ENCODE peak calls at places on chromosomes 11 and 22, in nine cellular contexts. One of them, this sample, is unnamed.
A peak's percentile ranks its signal among the peaks of the same experiment; 100 is the strongest.

GRCh38 chr11:60838132-60838531 is 3.8 kb upstream of the CCDC86 start:
- DNase-seq in HCT116: peak; percentile 10
- DNase-seq in GM23338: peak; percentile 76
- DNase-seq in A549: no peak
- DNase-seq in Panc1: no peak
- DNase-seq in K562: peak; percentile 70
- DNase-seq in HepG2: peak; percentile 28
- DNase-seq in SK-N-SH: no peak
- DNase-seq in GM12878: no peak
- DNase-seq in this sample: no peak

GRCh38 chr11:60905551-60906113 is 753 bp downstream of the PRPF19 start:
- DNase-seq in GM23338: peak; percentile 11
- DNase-seq in SK-N-SH: peak; percentile 60
- DNase-seq in K562: peak; percentile 58
- DNase-seq in HCT116: no peak
- DNase-seq in A549: no peak
- DNase-seq in GM12878: no peak
- DNase-seq in Panc1: no peak
- DNase-seq in HepG2: peak; percentile 36
- DNase-seq in this sample: no peak

GRCh38 chr22:39257522-39258475 is 13.0 kb upstream of the PDGFB start:
- DNase-seq in GM12878: no peak
- DNase-seq in Panc1: no peak
- DNase-seq in K562: no peak
- DNase-seq in SK-N-SH: no peak
- DNase-seq in A549: no peak
- DNase-seq in HCT116: no peak
- DNase-seq in HepG2: no peak
- DNase-seq in GM23338: no peak
- DNase-seq in this sample: no peak

GRCh38 chr11:63592975-63593395 is 21.2 kb downstream of the PLAAT3 start:
- DNase-seq in HCT116: no peak
- DNase-seq in K562: peak; percentile 37
- DNase-seq in HepG2: no peak
- DNase-seq in GM23338: peak; percentile 60
- DNase-seq in Panc1: no peak
- DNase-seq in A549: peak; percentile 45
- DNase-seq in GM12878: no peak
- DNase-seq in SK-N-SH: peak; percentile 36
- DNase-seq in this sample: no peak

GRCh38 chr11:79208126-79208525 is 232.7 kb downstream of the TENM4 start:
- DNase-seq in Panc1: no peak
- DNase-seq in SK-N-SH: no peak
- DNase-seq in GM12878: peak; percentile 4
- DNase-seq in A549: no peak
- DNase-seq in HepG2: no peak
- DNase-seq in K562: no peak
- DNase-seq in GM23338: no peak
- DNase-seq in HCT116: no peak
- DNase-seq in this sample: no peak

GRCh38 chr11:107683807-107684206 is 28.0 kb downstream of the SLN start:
- DNase-seq in SK-N-SH: peak; percentile 24
- DNase-seq in A549: peak; percentile 25
- DNase-seq in HCT116: peak; percentile 56
- DNase-seq in Panc1: no peak
- DNase-seq in HepG2: no peak
- DNase-seq in GM23338: peak; percentile 88
- DNase-seq in K562: peak; percentile 14
- DNase-seq in GM12878: no peak
- DNase-seq in this sample: peak; percentile 26

GRCh38 chr22:23908561-23909205 is 14.5 kb downstream of the MIF start:
- DNase-seq in SK-N-SH: no peak
- DNase-seq in HCT116: no peak
- DNase-seq in HepG2: no peak
- DNase-seq in GM12878: no peak
- DNase-seq in A549: no peak
- DNase-seq in Panc1: no peak
- DNase-seq in GM23338: no peak
- DNase-seq in K562: no peak
- DNase-seq in this sample: no peak

GRCh38 chr22:45533731-45534130 is 31.0 kb downstream of the FBLN1 start:
- DNase-seq in Panc1: no peak
- DNase-seq in HCT116: no peak
- DNase-seq in SK-N-SH: no peak
- DNase-seq in HepG2: no peak
- DNase-seq in K562: no peak
- DNase-seq in A549: no peak
- DNase-seq in GM23338: no peak
- DNase-seq in GM12878: no peak
- DNase-seq in this sample: no peak

GRCh38 chr11:107563702-107564101 is 1.8 kb downstream of the ALKBH8 start:
- DNase-seq in GM12878: no peak
- DNase-seq in HCT116: peak; percentile 72
- DNase-seq in Panc1: peak; percentile 67
- DNase-seq in HepG2: peak; percentile 29
- DNase-seq in A549: peak; percentile 26
- DNase-seq in K562: peak; percentile 72
- DNase-seq in SK-N-SH: peak; percentile 42
- DNase-seq in GM23338: peak; percentile 52
- DNase-seq in this sample: peak; percentile 47

GRCh38 chr22:19086944-19087343 is 35.3 kb downstream of the DGCR2 start:
- DNase-seq in Panc1: no peak
- DNase-seq in HepG2: no peak
- DNase-seq in A549: no peak
- DNase-seq in GM12878: no peak
- DNase-seq in HCT116: no peak
- DNase-seq in SK-N-SH: no peak
- DNase-seq in K562: peak; percentile 41
- DNase-seq in GM23338: no peak
- DNase-seq in this sample: no peak

GRCh38 chr11:95132956-95133355 is 43.3 kb downstream of the ENDOD1 start:
- DNase-seq in GM23338: no peak
- DNase-seq in K562: no peak
- DNase-seq in GM12878: no peak
- DNase-seq in SK-N-SH: no peak
- DNase-seq in HepG2: no peak
- DNase-seq in Panc1: no peak
- DNase-seq in HCT116: no peak
- DNase-seq in A549: no peak
- DNase-seq in this sample: peak; percentile 54

GRCh38 chr22:50175921-50176849 is 5.7 kb downstream of the PANX2 start:
- DNase-seq in HCT116: no peak
- DNase-seq in SK-N-SH: no peak
- DNase-seq in K562: no peak
- DNase-seq in GM12878: no peak
- DNase-seq in HepG2: no peak
- DNase-seq in A549: no peak
- DNase-seq in GM23338: no peak
- DNase-seq in Panc1: no peak
- DNase-seq in this sample: no peak

GRCh38 chr11:46333129-46333947 is 13.9 kb upstream of the DGKZ start:
- DNase-seq in GM12878: no peak
- DNase-seq in A549: no peak
- DNase-seq in K562: no peak
- DNase-seq in Panc1: no peak
- DNase-seq in HepG2: no peak
- DNase-seq in HCT116: no peak
- DNase-seq in SK-N-SH: peak; percentile 77
- DNase-seq in GM23338: peak; percentile 73
- DNase-seq in this sample: no peak

GRCh38 chr22:48960576-48960975 is 867.1 kb downstream of the BRD1 start:
- DNase-seq in HepG2: no peak
- DNase-seq in GM12878: no peak
- DNase-seq in SK-N-SH: no peak
- DNase-seq in HCT116: no peak
- DNase-seq in GM23338: no peak
- DNase-seq in A549: no peak
- DNase-seq in Panc1: no peak
- DNase-seq in K562: no peak
- DNase-seq in this sample: no peak

GRCh38 chr11:74671520-74672196 is 59.6 kb downstream of the CHRDL2 start:
- DNase-seq in SK-N-SH: no peak
- DNase-seq in GM23338: no peak
- DNase-seq in HCT116: no peak
- DNase-seq in GM12878: no peak
- DNase-seq in A549: no peak
- DNase-seq in Panc1: no peak
- DNase-seq in K562: no peak
- DNase-seq in HepG2: no peak
- DNase-seq in this sample: no peak

GRCh38 chr22:28909375-28909774 is 26.0 kb downstream of the ZNRF3 start:
- DNase-seq in K562: peak; percentile 49
- DNase-seq in SK-N-SH: no peak
- DNase-seq in Panc1: no peak
- DNase-seq in HCT116: no peak
- DNase-seq in A549: no peak
- DNase-seq in GM23338: no peak
- DNase-seq in HepG2: no peak
- DNase-seq in GM12878: peak; percentile 57
- DNase-seq in this sample: no peak

GRCh38 chr11:45897556-45897955 is 9.5 kb downstream of the FREY1 start:
- DNase-seq in A549: no peak
- DNase-seq in Panc1: no peak
- DNase-seq in SK-N-SH: peak; percentile 33
- DNase-seq in HCT116: no peak
- DNase-seq in GM12878: no peak
- DNase-seq in GM23338: no peak
- DNase-seq in HepG2: no peak
- DNase-seq in K562: no peak
- DNase-seq in this sample: no peak

GRCh38 chr11:128695539-128696221 is 1.8 kb downstream of the FLI1 start:
- DNase-seq in SK-N-SH: no peak
- DNase-seq in Panc1: no peak
- DNase-seq in GM12878: no peak
- DNase-seq in HCT116: no peak
- DNase-seq in A549: no peak
- DNase-seq in GM23338: no peak
- DNase-seq in HepG2: no peak
- DNase-seq in K562: no peak
- DNase-seq in this sample: peak; percentile 97

GRCh38 chr11:97557399-97557798 is 1167.6 kb downstream of the JRKL start:
- DNase-seq in GM23338: no peak
- DNase-seq in GM12878: no peak
- DNase-seq in HepG2: no peak
- DNase-seq in SK-N-SH: peak; percentile 1
- DNase-seq in Panc1: no peak
- DNase-seq in K562: no peak
- DNase-seq in A549: no peak
- DNase-seq in HCT116: no peak
- DNase-seq in this sample: no peak

DNA sequence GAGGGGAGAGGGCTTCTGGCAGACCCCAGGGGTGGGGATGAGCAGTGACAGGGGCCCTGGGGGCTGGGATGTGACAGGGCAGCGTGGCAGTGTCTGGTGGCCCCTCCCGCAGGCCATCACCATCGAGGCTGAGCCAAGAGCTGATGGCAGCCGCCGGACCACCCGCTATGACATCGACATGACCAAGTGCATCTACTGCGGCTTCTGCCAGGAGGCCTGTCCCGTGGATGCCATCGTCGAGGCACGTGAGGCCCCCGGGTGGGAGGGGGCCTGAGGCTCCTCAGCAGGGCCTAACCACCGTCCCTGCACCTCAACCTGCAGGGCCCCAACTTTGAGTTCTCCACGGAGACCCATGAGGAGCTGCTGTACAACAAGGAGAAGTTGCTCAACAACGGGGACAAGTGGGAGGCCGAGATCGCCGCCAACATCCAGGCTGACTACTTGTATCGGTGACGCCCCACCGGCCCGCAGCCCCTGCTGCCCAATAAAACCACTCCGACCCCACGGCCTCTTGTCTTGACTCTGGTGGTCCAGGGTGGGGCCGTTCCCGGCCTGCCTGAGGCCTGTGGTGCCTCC is 2.6 kb upstream of the TCIRG1 start:
- DNase-seq in GM23338: no peak
- DNase-seq in HepG2: no peak
- DNase-seq in SK-N-SH: no peak
- DNase-seq in A549: no peak
- DNase-seq in Panc1: no peak
- DNase-seq in K562: no peak
- DNase-seq in HCT116: no peak
- DNase-seq in GM12878: no peak
- DNase-seq in this sample: peak; percentile 84
- H3K27ac ChIP-seq in GM23338: peak overlapping the region; percentile 32
- H3K27ac ChIP-seq in HepG2: peak overlapping the region; percentile 95
- H3K27ac ChIP-seq in SK-N-SH: no peak overlapping the region
- H3K27ac ChIP-seq in A549: no peak overlapping the region
- H3K27ac ChIP-seq in Panc1: no peak overlapping the region
- H3K27ac ChIP-seq in K562: no peak overlapping the region
- H3K27ac ChIP-seq in HCT116: no peak overlapping the region
- H3K27ac ChIP-seq in GM12878: no peak overlapping the region
- H3K27ac ChIP-seq in this sample: peak overlapping the region; percentile 81

DNA sequence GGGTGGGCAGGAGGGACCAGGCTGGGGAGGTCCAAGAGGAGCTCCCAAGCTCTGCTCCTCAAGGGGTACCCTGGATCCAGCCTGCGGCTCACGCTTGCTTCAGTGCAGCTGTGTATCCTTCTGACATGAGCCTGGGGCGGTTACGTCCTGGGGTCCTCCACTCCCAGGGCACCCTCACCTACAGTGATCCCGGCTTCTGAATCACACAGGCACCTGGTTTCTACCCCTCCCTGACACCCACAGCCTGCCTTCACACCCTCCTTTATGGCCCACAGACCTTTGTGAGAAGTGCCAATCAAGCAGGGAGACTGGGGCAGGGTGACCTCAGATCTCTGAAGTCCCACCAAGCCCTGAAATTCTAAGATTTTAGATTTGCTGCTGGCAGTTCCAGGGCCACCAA is 1.5 kb downstream of the MPST start:
- DNase-seq in HepG2: no peak
- DNase-seq in A549: no peak
- DNase-seq in GM12878: no peak
- DNase-seq in GM23338: no peak
- DNase-seq in Panc1: no peak
- DNase-seq in HCT116: no peak
- DNase-seq in SK-N-SH: no peak
- DNase-seq in K562: no peak
- DNase-seq in this sample: no peak
- TF ChIP-seq REST in HepG2: no peak
- TF ChIP-seq REST in A549: no peak
- TF ChIP-seq REST in GM12878: no peak
- TF ChIP-seq REST in GM23338: no peak
- TF ChIP-seq REST in Panc1: no peak
- TF ChIP-seq REST in HCT116: no peak
- TF ChIP-seq REST in SK-N-SH: no peak
- TF ChIP-seq REST in K562: no peak
- TF ChIP-seq REST in this sample: no peak

GRCh38 chr22:21835378-21835777 is 32.1 kb downstream of the MAPK1 start:
- DNase-seq in Panc1: no peak
- DNase-seq in GM23338: no peak
- DNase-seq in K562: no peak
- DNase-seq in SK-N-SH: no peak
- DNase-seq in HCT116: no peak
- DNase-seq in GM12878: no peak
- DNase-seq in A549: no peak
- DNase-seq in HepG2: no peak
- DNase-seq in this sample: no peak
- H3K27ac ChIP-seq in Panc1: no peak overlapping the region
- H3K27ac ChIP-seq in GM23338: no peak overlapping the region
- H3K27ac ChIP-seq in K562: no peak overlapping the region
- H3K27ac ChIP-seq in SK-N-SH: no peak overlapping the region
- H3K27ac ChIP-seq in HCT116: no peak overlapping the region
- H3K27ac ChIP-seq in GM12878: no peak overlapping the region
- H3K27ac ChIP-seq in A549: no peak overlapping the region
- H3K27ac ChIP-seq in HepG2: no peak overlapping the region
- H3K27ac ChIP-seq in this sample: no peak overlapping the region

GRCh38 chr11:69944146-69944795 is 125.1 kb upstream of the FGF3 start:
- DNase-seq in A549: no peak
- DNase-seq in HCT116: no peak
- DNase-seq in SK-N-SH: no peak
- DNase-seq in Panc1: no peak
- DNase-seq in HepG2: no peak
- DNase-seq in GM12878: no peak
- DNase-seq in GM23338: no peak
- DNase-seq in K562: no peak
- DNase-seq in this sample: no peak
- TF ChIP-seq REST in A549: no peak
- TF ChIP-seq REST in HCT116: no peak
- TF ChIP-seq REST in SK-N-SH: no peak
- TF ChIP-seq REST in Panc1: no peak
- TF ChIP-seq REST in HepG2: no peak
- TF ChIP-seq REST in GM12878: no peak
- TF ChIP-seq REST in GM23338: no peak
- TF ChIP-seq REST in K562: no peak
- TF ChIP-seq REST in this sample: no peak

This sample was measured in HL-60.